ENCODE peak calls at places on chromosomes 4 and X, in five cellular contexts. A is SK-N-SH, Y is IMR-90, V is GM12878, R is K562. Z is an unnamed sample.

GRCh38 chr4:33107813-33108212 is 2387.6 kb downstream of the PCDH7 start:
- DNase-seq in A (no peak), V (no peak), R (no peak), Y (no peak), Z (no peak)

GRCh38 chr4:183637461-183637860 is 21.5 kb downstream of the RWDD4 start:
- DNase-seq in Y (peak; percentile 53), A (no peak), V (no peak), R (no peak), Z (no peak)

GRCh38 chr4:181685461-181685860 is 557.7 kb upstream of the TENM3 start:
- DNase-seq in A (no peak), Y (peak; percentile 82), V (no peak), R (no peak), Z (no peak)

GRCh38 chrX:71543316-71543715 is 10.4 kb downstream of the OGT start:
- DNase-seq in R (no peak), V (no peak), A (no peak), Y (peak; percentile 83), Z (peak; percentile 35)

GRCh38 chrX:24148535-24149345 is 789 bp upstream of the ZFX start:
- DNase-seq in Y (peak; percentile 61), V (no peak), R (peak; percentile 41), A (peak; percentile 66), Z (peak; percentile 63)

GRCh38 chrX:134713618-134714107 is 55.4 kb upstream of the PLAC1 start:
- DNase-seq in A (no peak), Y (no peak), R (no peak), V (no peak), Z (no peak)

GRCh38 chrX:146054311-146054710 is 236.7 kb downstream of the SLITRK2 start:
- DNase-seq in A (no peak), Y (no peak), V (no peak), R (no peak), Z (no peak)

GRCh38 chrX:6325437-6325836 is 96.8 kb upstream of the NLGN4X start:
- DNase-seq in V (no peak), Y (no peak), R (no peak), A (no peak), Z (no peak)

GRCh38 chr4:17376205-17376604 is 135.7 kb downstream of the QDPR start:
- DNase-seq in A (no peak), V (no peak), R (no peak), Y (peak; percentile 4), Z (no peak)

GRCh38 chr4:70938087-70938486 is 35.9 kb downstream of the MOB1B start:
- DNase-seq in V (no peak), Y (no peak), A (peak; percentile 22), R (peak; percentile 51), Z (no peak)

GRCh38 chrX:78997870-78998558 is 52.8 kb downstream of the P2RY10 start:
- DNase-seq in A (no peak), Y (no peak), R (peak; percentile 0), V (no peak), Z (no peak)

GRCh38 chr4:15936495-15936894 is 2.0 kb downstream of the FGFBP1 start:
- DNase-seq in Y (no peak), A (no peak), R (no peak), V (no peak), Z (no peak)

GRCh38 chr4:110059556-110060191 is 138.7 kb downstream of the ELOVL6 start:
- DNase-seq in V (peak; percentile 54), A (no peak), Y (peak; percentile 13), R (no peak), Z (no peak)

GRCh38 chrX:1391707-1392375 is at the start of gene SLC25A6:
- DNase-seq in Y (peak; percentile 95), V (peak; percentile 88), R (peak; percentile 95), A (peak; percentile 98), Z (peak; percentile 98)

GRCh38 chr4:16082424-16083216 is 1.2 kb downstream of the PROM1 start:
- DNase-seq in Y (no peak), V (no peak), R (no peak), A (peak; percentile 73), Z (no peak)

GRCh38 chr4:186485621-186486062 is 69.7 kb downstream of the MTNR1A start:
- DNase-seq in A (peak; percentile 34), V (no peak), R (no peak), Y (peak; percentile 19), Z (no peak)

GRCh38 chr4:181684310-181684709 is 558.9 kb upstream of the TENM3 start:
- DNase-seq in A (no peak), R (no peak), Y (peak; percentile 87), V (no peak), Z (no peak)

GRCh38 chr4:26127851-26128337 is 192.9 kb upstream of the RBPJ start:
- DNase-seq in R (no peak), A (no peak), Y (no peak), V (no peak), Z (no peak)

GRCh38 chrX:38409289-38409688 is 56.9 kb downstream of the OTC start:
- DNase-seq in V (no peak), Y (no peak), A (no peak), R (no peak), Z (no peak)

GRCh38 chrX:30597258-30598012 is 19.9 kb upstream of the TASL start:
- DNase-seq in A (no peak), Y (no peak), V (peak; percentile 53), R (no peak), Z (no peak)

GRCh38 chr4:105605493-105605892 is 53.1 kb downstream of the ARHGEF38 start:
- DNase-seq in R (no peak), Y (peak; percentile 17), A (no peak), V (no peak), Z (no peak)

GRCh38 chrX:69232945-69233344 is 67.7 kb upstream of the PJA1 start:
- DNase-seq in R (peak; percentile 23), Y (no peak), A (no peak), V (no peak), Z (no peak)

GRCh38 chr4:24664956-24665355 is 80.6 kb upstream of the DHX15 start:
- DNase-seq in V (no peak), A (no peak), Y (peak; percentile 55), R (no peak), Z (no peak)

GRCh38 chr4:55561884-55562283 is 15.2 kb upstream of the CLOCK start:
- DNase-seq in R (no peak), Y (no peak), A (no peak), V (no peak), Z (no peak)
- TF ChIP-seq RCOR1 in R (no peak), Y (no peak), A (no peak), V (peak; percentile 71), Z (no peak)

GRCh38 chr4:1870328-1870577 is 940 bp upstream of the NSD2 start:
- DNase-seq in R (peak; percentile 90), A (peak; percentile 86), V (no peak), Y (peak; percentile 66), Z (peak; percentile 86)

GRCh38 chr4:1869530-1870327 is 1.5 kb upstream of the NSD2 start:
- DNase-seq in V (no peak), A (no peak), Y (no peak), R (no peak), Z (no peak)

GRCh38 chr4:1871471-1872021 is 353 bp downstream of the NSD2 start:
- DNase-seq in R (no peak), V (no peak), Y (no peak), A (peak; percentile 85), Z (no peak)

GRCh38 chr4:1868912-1869311 is 2.3 kb upstream of the NSD2 start:
- DNase-seq in A (no peak), Y (no peak), R (no peak), V (no peak), Z (no peak)

DNA sequence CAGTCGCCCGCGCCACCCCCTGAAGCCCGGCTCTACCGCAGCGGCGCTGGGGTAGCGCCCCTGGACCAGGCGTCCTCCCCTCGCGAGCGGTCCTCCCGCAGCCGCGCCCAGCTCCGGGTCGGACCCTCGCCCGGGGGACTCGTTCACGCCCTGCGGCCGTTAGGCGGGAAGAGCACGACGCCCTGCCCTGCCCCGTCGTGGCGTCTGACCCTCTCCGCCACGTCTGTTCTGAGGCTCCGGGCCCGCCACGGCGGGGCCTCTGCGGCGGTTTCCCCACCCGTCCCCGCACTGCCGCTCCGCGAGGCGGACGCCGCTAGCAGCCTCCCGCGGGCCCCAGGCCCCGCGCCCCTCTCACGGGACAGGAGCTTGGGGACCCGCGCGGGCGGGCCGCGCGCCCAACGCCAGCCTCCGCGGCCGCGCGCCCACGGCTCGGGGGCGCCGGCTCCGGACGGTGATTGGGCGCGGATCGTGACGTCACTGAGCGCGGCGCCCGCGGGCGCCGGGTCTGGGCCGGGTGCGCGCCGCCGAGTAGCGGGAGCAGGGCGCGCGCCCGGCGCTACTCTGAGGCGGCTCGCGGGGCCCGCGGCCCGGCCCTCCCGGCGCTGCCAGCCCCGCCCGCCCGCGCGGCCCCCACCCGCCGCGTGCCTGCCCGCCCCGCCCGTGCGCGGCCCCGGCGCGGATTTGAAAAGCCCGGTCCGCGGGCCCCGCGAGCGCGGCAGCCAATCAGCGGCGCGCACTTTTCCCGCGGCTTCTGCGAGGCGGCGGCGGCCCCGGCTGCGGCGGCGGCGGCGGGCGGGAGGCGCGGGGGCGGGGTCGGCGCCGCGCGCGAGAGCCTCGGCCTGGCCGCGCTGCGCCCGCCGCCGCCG is at the start of gene NSD2:
- DNase-seq in Y (peak; percentile 87), V (no peak), A (peak; percentile 98), R (peak; percentile 94), Z (peak; percentile 81)
- TF ChIP-seq RCOR1 in Y (no peak), V (no peak), A (no peak), R (no peak), Z (no peak)

DNA sequence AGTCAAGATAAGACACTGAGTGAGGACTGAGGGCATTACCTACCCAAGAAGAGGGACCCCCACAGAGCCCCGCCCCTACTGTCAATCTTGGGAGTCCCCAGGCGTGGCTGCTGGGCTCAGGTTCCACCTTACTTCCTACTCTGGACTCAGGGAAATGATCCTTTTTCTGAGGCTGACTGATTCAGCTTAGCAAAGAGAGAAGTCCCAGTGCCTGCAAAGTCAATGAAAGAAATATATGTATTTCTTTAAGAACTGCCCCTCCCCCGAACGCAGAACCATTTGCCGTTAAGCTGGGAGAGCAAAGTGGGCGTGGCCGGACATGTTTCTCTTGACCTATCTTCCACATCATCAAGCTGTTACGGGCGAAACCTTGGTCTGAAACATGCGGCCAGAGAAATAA is at the start of gene MAGEB18:
- DNase-seq in Y (no peak), R (no peak), A (no peak), V (no peak), Z (no peak)
- TF ChIP-seq RCOR1 in Y (no peak), R (no peak), A (no peak), V (no peak), Z (no peak)

GRCh38 chr4:113633467-113633866 is 128.1 kb downstream of the CAMK2D start:
- DNase-seq in R (no peak), Y (no peak), A (no peak), V (no peak), Z (no peak)
- TF ChIP-seq RCOR1 in R (no peak), Y (no peak), A (no peak), V (no peak), Z (no peak)

DNA sequence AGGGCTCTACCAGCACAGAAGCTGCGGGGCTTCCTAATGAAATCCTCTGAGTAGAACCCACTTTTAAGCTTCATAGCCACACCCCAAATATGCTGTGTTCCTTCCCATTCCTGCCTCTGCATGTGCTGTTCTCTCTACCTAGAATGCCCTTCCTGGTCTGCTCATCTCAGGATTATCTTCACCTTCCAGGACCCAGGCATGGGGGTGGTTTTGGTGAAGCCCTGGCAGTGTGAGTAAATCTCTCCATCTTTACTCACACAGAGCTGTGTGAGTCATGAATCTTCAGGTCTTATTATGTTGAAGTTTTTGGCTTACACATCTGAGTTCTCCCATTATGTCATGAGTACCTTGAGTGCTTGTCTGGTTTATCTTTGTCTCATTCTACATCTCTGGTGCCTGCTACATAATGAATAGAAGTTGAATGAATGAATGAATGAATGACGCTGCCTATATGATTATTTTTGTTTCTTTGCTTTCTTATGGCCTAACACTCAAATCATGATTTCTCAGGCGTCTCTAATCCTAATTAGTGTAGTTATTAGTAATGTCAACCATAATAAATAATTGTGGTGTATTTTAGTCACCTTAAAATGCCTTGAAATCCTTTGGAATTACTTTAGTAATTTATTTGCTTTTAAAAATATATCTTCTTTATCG is 41.9 kb downstream of the HADH start:
- DNase-seq in V (no peak), R (peak; percentile 17), Y (peak; percentile 20), A (no peak), Z (no peak)
- TF ChIP-seq RCOR1 in V (no peak), R (no peak), Y (no peak), A (no peak), Z (no peak)

Z was measured in A549.